ENCODE peak calls at places on chromosomes 3 and 15, in five cellular contexts. One of them, this sample, is unnamed.

GRCh38 chr3:63333815-63334214 is 55.7 kb downstream of the SYNPR start:
- DNase-seq in choroid plexus epithelial cell: peak; percentile 58
- DNase-seq in foreskin fibroblast: peak; percentile 44
- DNase-seq in A172: peak; percentile 14
- DNase-seq in activated gamma-delta T cell treated with anti-CD3 and anti-CD28 coated beads, Interleukin-2, amount 50 U/mL, for 16 hours: no peak
- DNase-seq in this sample: no peak

GRCh38 chr3:177883957-177884356 is 652.3 kb upstream of the KCNMB2 start:
- DNase-seq in foreskin fibroblast: no peak
- DNase-seq in A172: no peak
- DNase-seq in activated gamma-delta T cell treated with anti-CD3 and anti-CD28 coated beads, Interleukin-2, amount 50 U/mL, for 16 hours: no peak
- DNase-seq in choroid plexus epithelial cell: no peak
- DNase-seq in this sample: no peak

GRCh38 chr15:49865925-49866757 is 245.3 kb downstream of the DTWD1 start:
- DNase-seq in activated gamma-delta T cell treated with anti-CD3 and anti-CD28 coated beads, Interleukin-2, amount 50 U/mL, for 16 hours: no peak
- DNase-seq in foreskin fibroblast: peak; percentile 51
- DNase-seq in A172: peak; percentile 28
- DNase-seq in choroid plexus epithelial cell: no peak
- DNase-seq in this sample: no peak

GRCh38 chr3:128864351-128864811 is 15.0 kb upstream of the ACAD9 start:
- DNase-seq in choroid plexus epithelial cell: no peak
- DNase-seq in foreskin fibroblast: peak; percentile 20
- DNase-seq in A172: no peak
- DNase-seq in activated gamma-delta T cell treated with anti-CD3 and anti-CD28 coated beads, Interleukin-2, amount 50 U/mL, for 16 hours: no peak
- DNase-seq in this sample: no peak

GRCh38 chr15:81338422-81339007 is 14.6 kb upstream of the STARD5 start:
- DNase-seq in foreskin fibroblast: peak; percentile 89
- DNase-seq in choroid plexus epithelial cell: peak; percentile 95
- DNase-seq in A172: peak; percentile 87
- DNase-seq in activated gamma-delta T cell treated with anti-CD3 and anti-CD28 coated beads, Interleukin-2, amount 50 U/mL, for 16 hours: no peak
- DNase-seq in this sample: peak; percentile 91

GRCh38 chr15:58467121-58467721 is 35.4 kb downstream of the LIPC start:
- DNase-seq in activated gamma-delta T cell treated with anti-CD3 and anti-CD28 coated beads, Interleukin-2, amount 50 U/mL, for 16 hours: no peak
- DNase-seq in choroid plexus epithelial cell: peak; percentile 82
- DNase-seq in A172: no peak
- DNase-seq in foreskin fibroblast: no peak
- DNase-seq in this sample: no peak

GRCh38 chr3:26078539-26078938 is 288.6 kb downstream of the OXSM start:
- DNase-seq in foreskin fibroblast: no peak
- DNase-seq in activated gamma-delta T cell treated with anti-CD3 and anti-CD28 coated beads, Interleukin-2, amount 50 U/mL, for 16 hours: no peak
- DNase-seq in choroid plexus epithelial cell: no peak
- DNase-seq in A172: no peak
- DNase-seq in this sample: no peak

GRCh38 chr15:59294574-59294960 is 78.1 kb downstream of the MYO1E start:
- DNase-seq in choroid plexus epithelial cell: peak; percentile 30
- DNase-seq in activated gamma-delta T cell treated with anti-CD3 and anti-CD28 coated beads, Interleukin-2, amount 50 U/mL, for 16 hours: no peak
- DNase-seq in A172: no peak
- DNase-seq in foreskin fibroblast: peak; percentile 46
- DNase-seq in this sample: peak; percentile 35

GRCh38 chr3:51945926-51946500 is 3.9 kb downstream of the PARP3 start:
- DNase-seq in activated gamma-delta T cell treated with anti-CD3 and anti-CD28 coated beads, Interleukin-2, amount 50 U/mL, for 16 hours: no peak
- DNase-seq in choroid plexus epithelial cell: no peak
- DNase-seq in A172: no peak
- DNase-seq in foreskin fibroblast: no peak
- DNase-seq in this sample: no peak

GRCh38 chr3:188868803-188869202 is 303.0 kb upstream of the TPRG1 start:
- DNase-seq in foreskin fibroblast: no peak
- DNase-seq in activated gamma-delta T cell treated with anti-CD3 and anti-CD28 coated beads, Interleukin-2, amount 50 U/mL, for 16 hours: no peak
- DNase-seq in choroid plexus epithelial cell: no peak
- DNase-seq in A172: no peak
- DNase-seq in this sample: no peak